ENCODE peak calls at places on chromosomes 4 and X, in ten cellular contexts. P is heart left ventricle; X is caudate nucleus; F is activated B cell treated with CpG ODN at 0.5 μM for 24 hours; C is NCI-H524 treated with DMSO at 0.1 percent for 48 hours; I is effector CD8-positive, alpha-beta T cell; T is activated CD8-positive, alpha-beta T cell treated with anti-CD3 and anti-CD28 coated beads, Interleukin-2, amount 10 ng/mL, durations not matched to agents 7 days and 5 days; R is activated T-helper 1 cell treated with Interleukin-2 at 50 U/mL for 16 hours; K is 8988T; B is activated CD8-positive, alpha-beta memory T cell treated with anti-CD3 and anti-CD28 coated beads for 1 hour. U is an unnamed sample.

GRCh38 chr4:6425336-6425735 is 47.1 kb downstream of the PPP2R2C start:
- DNase-seq in B (no peak), R (no peak), T (no peak), I (no peak), K (no peak), C (no peak), P (no peak), X (no peak), F (no peak), U (no peak)

GRCh38 chr4:8662776-8663175 is 70.2 kb downstream of the CPZ start:
- DNase-seq in I (no peak), X (no peak), T (no peak), F (no peak), C (no peak), K (no peak), R (no peak), P (no peak), B (no peak), U (no peak)

GRCh38 chrX:7334253-7334935 is 186.4 kb upstream of the PUDP start:
- DNase-seq in C (no peak), X (no peak), K (no peak), P (no peak), F (no peak), R (no peak), B (no peak), T (no peak), I (no peak), U (no peak)

GRCh38 chr4:150209140-150209829 is 131.0 kb downstream of the DCLK2 start:
- DNase-seq in F (peak; percentile 25), K (peak; percentile 34), B (no peak), T (peak; percentile 22), X (no peak), R (no peak), I (no peak), C (no peak), P (peak; percentile 68), U (no peak)

GRCh38 chr4:38268837-38269236 is 308.6 kb downstream of the PTTG2 start:
- DNase-seq in I (no peak), T (no peak), K (no peak), C (no peak), B (no peak), R (no peak), F (no peak), P (no peak), X (no peak), U (no peak)

GRCh38 chrX:3257471-3257870 is 89.0 kb downstream of the MXRA5 start:
- DNase-seq in F (no peak), C (no peak), P (no peak), K (no peak), I (no peak), B (no peak), X (no peak), T (no peak), R (no peak), U (no peak)

GRCh38 chr4:6641164-6641970 is 882 bp downstream of the MRFAP1 start:
- DNase-seq in R (peak; percentile 29), T (peak; percentile 57), I (peak; percentile 25), F (no peak), X (no peak), K (no peak), C (no peak), P (peak; percentile 63), B (peak; percentile 24), U (no peak)

GRCh38 chrX:76918033-76918432 is 490.5 kb downstream of the MAGEE1 start:
- DNase-seq in F (no peak), P (no peak), X (no peak), R (no peak), C (no peak), T (no peak), K (no peak), I (no peak), B (no peak), U (no peak)

GRCh38 chrX:121028419-121028818 is 19.0 kb upstream of the GLUD2 start:
- DNase-seq in T (no peak), K (no peak), X (no peak), B (no peak), R (no peak), P (no peak), I (no peak), F (no peak), C (no peak), U (no peak)

GRCh38 chr4:3112979-3113469 is 38.5 kb downstream of the HTT start:
- DNase-seq in C (no peak), F (no peak), R (no peak), T (no peak), B (no peak), I (no peak), K (no peak), X (no peak), P (no peak), U (no peak)

GRCh38 chr4:94333864-94334263 is 8.8 kb downstream of the HPGDS start:
- DNase-seq in B (no peak), X (no peak), P (no peak), I (no peak), R (no peak), C (no peak), K (no peak), T (no peak), F (no peak), U (no peak)

GRCh38 chrX:108763559-108763958 is 27.2 kb upstream of the IRS4 start:
- DNase-seq in X (no peak), I (no peak), B (no peak), K (no peak), C (no peak), P (no peak), R (no peak), T (no peak), F (no peak), U (no peak)

GRCh38 chrX:24149346-24150050 is at the start of gene ZFX:
- DNase-seq in X (peak; percentile 52), C (no peak), B (peak; percentile 44), F (peak; percentile 65), T (peak; percentile 72), P (peak; percentile 84), I (peak; percentile 35), R (peak; percentile 65), K (peak; percentile 43), U (no peak)

GRCh38 chr4:155675709-155676429 is 9.2 kb downstream of the GUCY1A1 start:
- DNase-seq in C (no peak), I (no peak), R (no peak), F (no peak), K (no peak), T (no peak), X (no peak), P (no peak), B (no peak), U (no peak)

GRCh38 chr4:78749972-78750727 is 26.0 kb upstream of the BMP2K start:
- DNase-seq in R (no peak), K (no peak), X (no peak), I (no peak), T (no peak), F (no peak), B (no peak), P (no peak), C (no peak), U (no peak)

GRCh38 chr4:53510981-53511380 is 80.3 kb downstream of the LNX1 start:
- DNase-seq in C (no peak), T (no peak), P (no peak), B (no peak), R (no peak), F (no peak), K (no peak), X (no peak), I (no peak), U (no peak)

GRCh38 chr4:95402299-95402698 is 146.5 kb downstream of the UNC5C start:
- DNase-seq in I (no peak), C (no peak), X (no peak), K (no peak), B (no peak), T (no peak), P (no peak), R (no peak), F (no peak), U (no peak)

GRCh38 chrX:150898343-150899190 is at the start of gene CD99L2:
- DNase-seq in X (peak; percentile 82), T (peak; percentile 91), F (peak; percentile 84), C (peak; percentile 22), I (peak; percentile 85), P (peak; percentile 88), K (peak; percentile 47), B (peak; percentile 88), R (peak; percentile 86), U (peak; percentile 80)

GRCh38 chr4:99180367-99181169 is 36.5 kb upstream of the ADH4 start:
- DNase-seq in T (no peak), F (no peak), B (no peak), I (no peak), P (no peak), R (no peak), C (no peak), K (no peak), X (no peak), U (no peak)

GRCh38 chrX:134734343-134735001 is 76.2 kb upstream of the PLAC1 start:
- DNase-seq in I (no peak), P (no peak), C (no peak), T (no peak), B (no peak), F (no peak), R (no peak), K (no peak), X (no peak), U (no peak)

GRCh38 chrX:120000490-120001246 is 57.1 kb upstream of the NKAP start:
- DNase-seq in X (no peak), C (no peak), R (no peak), B (no peak), I (no peak), K (no peak), T (no peak), F (no peak), P (no peak), U (no peak)

GRCh38 chrX:40262641-40263560 is 165.1 kb upstream of the BCOR start:
- DNase-seq in B (no peak), I (no peak), R (no peak), P (peak; percentile 37), C (no peak), K (peak; percentile 73), X (no peak), F (no peak), T (no peak), U (no peak)

GRCh38 chrX:3550160-3550765 is 163.2 kb downstream of the PRKX start:
- DNase-seq in I (no peak), P (no peak), C (no peak), X (no peak), R (no peak), F (no peak), B (no peak), T (no peak), K (no peak), U (no peak)

GRCh38 chrX:24025741-24026402 is 1.1 kb downstream of the KLHL15 start:
- DNase-seq in R (no peak), I (peak; percentile 32), T (no peak), F (no peak), C (no peak), B (no peak), K (no peak), X (no peak), P (no peak), U (no peak)

GRCh38 chr4:66169341-66169740 is 499.1 kb upstream of the EPHA5 start:
- DNase-seq in K (no peak), I (no peak), P (no peak), X (no peak), T (no peak), B (no peak), R (no peak), F (no peak), C (peak; percentile 5), U (no peak)

GRCh38 chr4:54784188-54784671 is 126.5 kb downstream of the KIT start:
- DNase-seq in P (peak; percentile 90), X (peak; percentile 70), K (no peak), F (no peak), R (no peak), C (no peak), T (no peak), I (no peak), B (no peak), U (peak; percentile 69)

GRCh38 chr4:122712782-122713181 is 19.7 kb upstream of the BBS12 start:
- DNase-seq in F (no peak), C (no peak), B (no peak), R (no peak), I (no peak), T (no peak), X (no peak), P (no peak), K (no peak), U (no peak)

GRCh38 chr4:169098054-169098896 is 88.2 kb upstream of the CBR4 start:
- DNase-seq in K (no peak), F (no peak), P (no peak), C (no peak), X (no peak), T (no peak), B (no peak), I (no peak), R (no peak), U (no peak)